ENCODE peak calls at places on chromosomes 5 and 9, in eight cellular contexts. One of them, this sample, is unnamed.

GRCh38 chr5:173283318-173284288 is 44.6 kb downstream of the STC2 start:
- DNase-seq in cardiac septum: peak; percentile 82
- DNase-seq in H9: peak; percentile 88
- DNase-seq in HFFc6: peak; percentile 42
- DNase-seq in hippocampal formation: peak; percentile 39
- DNase-seq in SW 1271: peak; percentile 63
- DNase-seq in posterior vena cava: peak; percentile 86
- DNase-seq in CD8-positive, alpha-beta memory T cell: peak; percentile 71
- DNase-seq in this sample: peak; percentile 88

GRCh38 chr5:108119123-108119522 is 262.8 kb downstream of the FBXL17 start:
- DNase-seq in CD8-positive, alpha-beta memory T cell: no peak
- DNase-seq in hippocampal formation: no peak
- DNase-seq in SW 1271: no peak
- DNase-seq in posterior vena cava: no peak
- DNase-seq in HFFc6: no peak
- DNase-seq in H9: no peak
- DNase-seq in cardiac septum: no peak
- DNase-seq in this sample: no peak

GRCh38 chr5:141793881-141794280 is 84.3 kb downstream of the PCDH1 start:
- DNase-seq in HFFc6: no peak
- DNase-seq in posterior vena cava: no peak
- DNase-seq in H9: no peak
- DNase-seq in cardiac septum: no peak
- DNase-seq in hippocampal formation: no peak
- DNase-seq in CD8-positive, alpha-beta memory T cell: no peak
- DNase-seq in SW 1271: no peak
- DNase-seq in this sample: no peak

GRCh38 chr5:136626531-136626930 is 261.2 kb upstream of the TRPC7 start:
- DNase-seq in SW 1271: no peak
- DNase-seq in posterior vena cava: no peak
- DNase-seq in cardiac septum: no peak
- DNase-seq in hippocampal formation: no peak
- DNase-seq in CD8-positive, alpha-beta memory T cell: no peak
- DNase-seq in HFFc6: no peak
- DNase-seq in H9: no peak
- DNase-seq in this sample: no peak

GRCh38 chr5:126972062-126972895 is 58.1 kb downstream of the MARCHF3 start:
- DNase-seq in CD8-positive, alpha-beta memory T cell: peak; percentile 32
- DNase-seq in HFFc6: no peak
- DNase-seq in hippocampal formation: no peak
- DNase-seq in posterior vena cava: no peak
- DNase-seq in cardiac septum: no peak
- DNase-seq in SW 1271: no peak
- DNase-seq in H9: no peak
- DNase-seq in this sample: peak; percentile 85

GRCh38 chr5:115366223-115366622 is 69.8 kb upstream of the CCDC112 start:
- DNase-seq in H9: no peak
- DNase-seq in hippocampal formation: no peak
- DNase-seq in HFFc6: peak; percentile 99
- DNase-seq in posterior vena cava: no peak
- DNase-seq in CD8-positive, alpha-beta memory T cell: no peak
- DNase-seq in cardiac septum: no peak
- DNase-seq in SW 1271: peak; percentile 65
- DNase-seq in this sample: no peak

GRCh38 chr9:33446507-33447403 is 638 bp downstream of the AQP3 start:
- DNase-seq in H9: no peak
- DNase-seq in HFFc6: peak; percentile 19
- DNase-seq in CD8-positive, alpha-beta memory T cell: peak; percentile 80
- DNase-seq in cardiac septum: no peak
- DNase-seq in posterior vena cava: no peak
- DNase-seq in SW 1271: no peak
- DNase-seq in hippocampal formation: no peak
- DNase-seq in this sample: peak; percentile 53

GRCh38 chr5:93062548-93062947 is 518.5 kb downstream of the NR2F1-AS1 start:
- DNase-seq in posterior vena cava: no peak
- DNase-seq in CD8-positive, alpha-beta memory T cell: no peak
- DNase-seq in hippocampal formation: no peak
- DNase-seq in SW 1271: peak; percentile 51
- DNase-seq in HFFc6: no peak
- DNase-seq in cardiac septum: no peak
- DNase-seq in H9: no peak
- DNase-seq in this sample: peak; percentile 35

GRCh38 chr5:71537681-71538080 is 49.5 kb upstream of the MCCC2 start:
- DNase-seq in H9: no peak
- DNase-seq in HFFc6: no peak
- DNase-seq in CD8-positive, alpha-beta memory T cell: no peak
- DNase-seq in hippocampal formation: no peak
- DNase-seq in SW 1271: no peak
- DNase-seq in posterior vena cava: no peak
- DNase-seq in cardiac septum: no peak
- DNase-seq in this sample: no peak

GRCh38 chr5:125269926-125270325 is 523.5 kb upstream of the ZNF608 start:
- DNase-seq in cardiac septum: no peak
- DNase-seq in posterior vena cava: no peak
- DNase-seq in CD8-positive, alpha-beta memory T cell: no peak
- DNase-seq in HFFc6: no peak
- DNase-seq in SW 1271: no peak
- DNase-seq in hippocampal formation: no peak
- DNase-seq in H9: no peak
- DNase-seq in this sample: no peak

GRCh38 chr9:110996436-110997224 is 41.6 kb downstream of the LPAR1 start:
- DNase-seq in HFFc6: no peak
- DNase-seq in posterior vena cava: no peak
- DNase-seq in H9: no peak
- DNase-seq in CD8-positive, alpha-beta memory T cell: no peak
- DNase-seq in SW 1271: no peak
- DNase-seq in hippocampal formation: no peak
- DNase-seq in cardiac septum: no peak
- DNase-seq in this sample: no peak

GRCh38 chr5:116702776-116703175 is 128.2 kb upstream of the SEMA6A start:
- DNase-seq in SW 1271: no peak
- DNase-seq in HFFc6: no peak
- DNase-seq in H9: no peak
- DNase-seq in hippocampal formation: no peak
- DNase-seq in CD8-positive, alpha-beta memory T cell: no peak
- DNase-seq in posterior vena cava: no peak
- DNase-seq in cardiac septum: no peak
- DNase-seq in this sample: no peak

GRCh38 chr5:36414869-36415282 is 113.2 kb upstream of the RANBP3L start:
- DNase-seq in H9: no peak
- DNase-seq in CD8-positive, alpha-beta memory T cell: no peak
- DNase-seq in SW 1271: peak; percentile 60
- DNase-seq in hippocampal formation: no peak
- DNase-seq in cardiac septum: no peak
- DNase-seq in HFFc6: peak; percentile 51
- DNase-seq in posterior vena cava: no peak
- DNase-seq in this sample: peak; percentile 47

This sample was measured in NAMALWA.